ENCODE peak calls at places on chromosomes 6 and 20, in five cellular contexts. Y is epithelial cell of esophagus, N is IMR-90, H is left ventricle myocardium inferior, V is endothelial cell of umbilical vein. R is an unnamed sample.

GRCh38 chr6:105243487-105243886 is 63.7 kb upstream of the POPDC3 start:
- DNase-seq in V (no peak), Y (no peak), N (peak), H (no peak), R (no peak)

GRCh38 chr6:92690997-92691599 is 728.3 kb downstream of the EPHA7 start:
- DNase-seq in V (no peak), N (peak), H (no peak), Y (peak), R (peak)

GRCh38 chr6:122753688-122754056 is 25.8 kb upstream of the FABP7 start:
- DNase-seq in V (no peak), N (no peak), H (no peak), Y (no peak), R (peak)

GRCh38 chr20:29878281-29878741 is 1379.2 kb upstream of the DEFB115 start:
- DNase-seq in Y (peak), H (no peak), N (no peak), V (no peak), R (no peak)

GRCh38 chr20:61891916-61892649 is 173.6 kb downstream of the TAF4 start:
- DNase-seq in N (no peak), H (no peak), Y (no peak), V (no peak), R (no peak)

GRCh38 chr6:113631616-113632015 is 225.5 kb upstream of the MARCKS start:
- DNase-seq in N (no peak), H (no peak), Y (peak), V (no peak), R (no peak)

GRCh38 chr6:157800420-157801237 is 22.4 kb upstream of the SNX9 start:
- DNase-seq in V (no peak), H (no peak), Y (peak), N (peak), R (peak)

GRCh38 chr6:135572051-135572450 is 74.5 kb upstream of the AHI1 start:
- DNase-seq in H (no peak), N (peak), V (no peak), Y (no peak), R (no peak)

GRCh38 chr6:170256641-170257040 is 34.2 kb downstream of the DLL1 start:
- DNase-seq in H (no peak), N (no peak), V (no peak), Y (no peak), R (no peak)

GRCh38 chr20:63737690-63737939 is 1.2 kb downstream of the LIME1 start:
- DNase-seq in V (no peak), H (no peak), N (no peak), Y (no peak), R (no peak)

GRCh38 chr6:90146914-90147668 is 149.6 kb downstream of the BACH2 start:
- DNase-seq in Y (no peak), N (no peak), H (no peak), V (no peak), R (no peak)

GRCh38 chr20:57647006-57647932 is 27.0 kb upstream of the ZBP1 start:
- DNase-seq in Y (no peak), V (no peak), N (no peak), H (no peak), R (no peak)

GRCh38 chr6:134363323-134364039 is 45.6 kb upstream of the SGK1 start:
- DNase-seq in V (peak), H (no peak), Y (peak), N (peak), R (peak)

GRCh38 chr20:61478094-61478493 is 226.0 kb downstream of the CDH4 start:
- DNase-seq in Y (no peak), N (no peak), V (no peak), H (no peak), R (no peak)

GRCh38 chr20:61755971-61756421 is 309.7 kb downstream of the TAF4 start:
- DNase-seq in V (no peak), Y (no peak), N (no peak), H (no peak), R (no peak)

GRCh38 chr6:45663181-45664180 is 285.7 kb upstream of the SUPT3H start:
- DNase-seq in N (no peak), Y (no peak), H (peak), V (peak), R (peak)

GRCh38 chr6:149967591-149967990 is 3.8 kb downstream of the ULBP1 start:
- DNase-seq in N (no peak), V (no peak), H (no peak), Y (no peak), R (no peak)

GRCh38 chr6:1771324-1771723 is 161.6 kb downstream of the FOXC1 start:
- DNase-seq in N (peak), H (no peak), Y (peak), V (peak), R (no peak)

GRCh38 chr6:130697661-130698535 is 129.3 kb upstream of the SMLR1 start:
- DNase-seq in N (peak), H (no peak), Y (peak), V (peak), R (peak)

GRCh38 chr20:36497856-36498255 is 43.5 kb upstream of the MYL9 start:
- DNase-seq in N (no peak), V (no peak), Y (no peak), H (peak), R (no peak)

GRCh38 chr20:33727806-33728205 is 4.0 kb upstream of the ZNF341 start:
- DNase-seq in Y (no peak), N (no peak), H (no peak), V (no peak), R (no peak)

GRCh38 chr20:33866398-33867079 is 55.4 kb downstream of the CHMP4B start:
- DNase-seq in Y (no peak), H (no peak), N (no peak), V (no peak), R (no peak)

GRCh38 chr6:13512900-13513299 is 25.5 kb upstream of the GFOD1 start:
- DNase-seq in Y (no peak), N (no peak), H (no peak), V (no peak), R (no peak)

GRCh38 chr6:142474446-142475289 is 172.9 kb downstream of the ADGRG6 start:
- DNase-seq in V (peak), H (no peak), Y (peak), N (peak), R (peak)

GRCh38 chr6:13098808-13099570 is 229.3 kb downstream of the TBC1D7 start:
- DNase-seq in V (no peak), N (no peak), H (no peak), Y (no peak), R (no peak)

GRCh38 chr6:74519172-74519571 is 686.7 kb downstream of the COL12A1 start:
- DNase-seq in N (peak), V (peak), Y (peak), H (no peak), R (peak)

GRCh38 chr6:162999575-163000285 is 272.0 kb downstream of the PACRG start:
- DNase-seq in N (peak), V (no peak), H (no peak), Y (peak), R (peak)

GRCh38 chr20:44392776-44393607 is 37.5 kb downstream of the HNF4A start:
- DNase-seq in H (no peak), N (no peak), Y (no peak), V (no peak), R (no peak)

GRCh38 chr6:3032986-3033385 is 33.3 kb downstream of the NQO2 start:
- DNase-seq in Y (peak), H (no peak), N (peak), V (no peak), R (no peak)

GRCh38 chr20:6855074-6855473 is 87.6 kb downstream of the BMP2 start:
- DNase-seq in H (no peak), Y (no peak), V (no peak), N (no peak), R (no peak)

GRCh38 chr6:105022416-105022815 is 65.5 kb downstream of the LIN28B start:
- DNase-seq in H (no peak), V (no peak), N (no peak), Y (no peak), R (no peak)

GRCh38 chr6:138275976-138276375 is 57.7 kb upstream of the PBOV1 start:
- DNase-seq in Y (peak), V (no peak), H (no peak), N (no peak), R (no peak)

GRCh38 chr20:19284400-19285178 is 72.1 kb downstream of the SLC24A3 start:
- DNase-seq in V (no peak), Y (no peak), H (no peak), N (no peak), R (peak)

GRCh38 chr6:16471898-16472297 is 233.5 kb downstream of the GMPR start:
- DNase-seq in H (no peak), N (no peak), Y (no peak), V (no peak), R (no peak)

GRCh38 chr6:16473184-16473907 is 235.0 kb downstream of the GMPR start:
- DNase-seq in V (no peak), Y (no peak), N (no peak), H (no peak), R (no peak)

GRCh38 chr6:16474834-16475781 is 236.7 kb downstream of the GMPR start:
- DNase-seq in Y (no peak), V (no peak), N (no peak), H (no peak), R (no peak)

GRCh38 chr6:16472349-16473069 is 234.1 kb downstream of the GMPR start:
- DNase-seq in N (peak), H (no peak), V (peak), Y (peak), R (peak)

GRCh38 chr6:16473908-16474791 is 235.8 kb downstream of the GMPR start:
- DNase-seq in N (no peak), Y (no peak), V (no peak), H (no peak), R (no peak)
- H3K4me3 ChIP-seq in N (no peak), Y (no peak), V (no peak), H (no peak), R (no peak)

GRCh38 chr6:53070808-53071207 is 5.6 kb downstream of the FBXO9 start:
- DNase-seq in Y (no peak), V (no peak), N (no peak), H (no peak), R (no peak)
- TF ChIP-seq CTCF in Y (no peak), V (no peak), N (peak), H (no peak), R (no peak)

GRCh38 chr6:21599074-21599639 is 5.6 kb downstream of the SOX4 start:
- DNase-seq in N (no peak), H (no peak), Y (peak), V (no peak), R (no peak)
- H3K4me3 ChIP-seq in N (no peak), H (peak), Y (no peak), V (peak), R (no peak)

DNA sequence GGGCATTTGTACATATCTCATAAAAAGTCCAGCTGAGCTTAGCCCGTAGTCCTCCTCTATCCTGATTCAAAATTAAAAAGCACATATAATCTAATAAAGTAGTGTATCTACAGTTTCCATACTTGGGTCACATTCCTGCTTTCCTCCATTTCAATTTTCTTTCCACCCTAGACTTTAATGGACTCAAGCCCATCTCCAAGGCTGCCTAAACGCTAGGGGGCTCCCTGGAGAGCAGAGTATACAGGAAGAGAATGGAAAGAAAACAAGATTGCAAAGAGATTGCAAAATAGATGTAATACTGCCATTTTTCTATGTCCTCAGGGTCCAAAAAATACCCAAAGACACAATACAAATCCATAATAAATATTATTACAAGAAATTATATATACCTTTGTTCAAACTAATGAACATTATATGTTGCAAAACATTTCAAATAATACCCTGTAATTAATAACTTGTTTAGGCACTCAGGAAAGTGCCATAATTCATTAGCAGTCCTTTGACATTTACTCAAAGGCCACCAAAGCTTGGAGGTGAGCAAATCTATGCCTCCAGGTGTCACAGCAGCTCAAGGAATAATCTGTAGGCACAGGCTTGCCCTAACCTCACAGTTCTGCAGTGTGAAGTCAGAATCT is 2.4 kb upstream of the MCM3 start:
- DNase-seq in Y (peak), H (peak), N (peak), V (peak), R (peak)
- TF ChIP-seq CTCF in Y (peak), H (peak), N (peak), V (peak), R (peak)

GRCh38 chr6:85944736-85945135 is 302.1 kb upstream of the SYNCRIP start:
- DNase-seq in Y (no peak), V (no peak), N (no peak), H (no peak), R (no peak)
- H3K4me3 ChIP-seq in Y (no peak), V (no peak), N (no peak), H (no peak), R (no peak)

DNA sequence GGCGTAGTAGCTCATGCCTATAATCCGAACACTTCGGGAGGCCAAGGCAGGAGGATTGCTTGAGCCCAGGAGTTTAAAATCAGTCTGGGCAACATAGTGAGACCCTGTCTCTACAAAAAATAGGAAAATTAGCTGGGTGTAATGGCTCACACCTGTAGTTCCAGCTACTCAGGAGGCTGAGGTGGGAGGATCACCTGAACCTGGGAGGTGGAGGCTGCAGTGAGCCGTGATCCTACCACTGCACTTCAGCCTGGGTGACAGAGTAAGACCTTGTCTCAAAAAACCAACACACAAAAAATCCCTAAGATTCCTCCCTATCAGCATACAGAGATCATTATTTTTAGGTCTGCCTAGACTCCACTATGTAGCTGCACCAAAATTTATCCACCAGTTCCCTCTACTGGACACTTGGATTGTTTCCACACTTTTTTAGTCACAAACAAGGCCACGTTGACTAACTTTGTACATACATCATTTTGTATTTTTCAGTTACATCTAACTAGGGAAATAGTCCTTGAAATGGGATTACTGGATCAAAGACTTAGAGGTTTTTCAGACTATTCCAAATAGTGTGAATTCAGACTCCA is 3.6 kb upstream of the PHF1 start:
- DNase-seq in V (peak), H (no peak), N (peak), Y (peak), R (peak)
- TF ChIP-seq CTCF in V (no peak), H (peak), N (peak), Y (peak), R (no peak)

GRCh38 chr6:76839505-76839904 is 623.8 kb downstream of the HTR1B start:
- DNase-seq in Y (no peak), H (no peak), V (no peak), N (no peak), R (no peak)
- H3K4me3 ChIP-seq in Y (no peak), H (no peak), V (no peak), N (no peak), R (no peak)

R was measured in astrocyte of the spinal cord.